ENCODE peak calls at places on chromosome 19, in nine cellular contexts. E is brain microvascular endothelial cell, Y is tibial nerve, V is testis, L is GM12878, U is MM.1S, X is left lung, S is breast epithelium, J is lower leg skin. K is an unnamed sample.

GRCh38 chr19:30056580-30056979 is 114.5 kb downstream of the URI1 start:
- DNase-seq in E (no peak), Y (no peak), V (no peak), L (no peak), U (no peak), X (no peak), S (no peak), J (no peak), K (no peak)

GRCh38 chr19:41548954-41549688 is 26.8 kb upstream of the CEACAM21 start:
- DNase-seq in E (no peak), Y (no peak), V (no peak), L (no peak), U (peak), X (no peak), S (no peak), J (no peak), K (no peak)

GRCh38 chr19:17107546-17108452 is 32.2 kb downstream of the MYO9B start:
- DNase-seq in E (peak), Y (peak), V (peak), L (no peak), U (no peak), X (peak), S (peak), J (peak), K (peak)

GRCh38 chr19:5345895-5346386 is 5.3 kb upstream of the PTPRS start:
- DNase-seq in E (peak), Y (no peak), V (no peak), L (no peak), U (no peak), X (no peak), S (no peak), J (no peak), K (peak)

GRCh38 chr19:10471909-10472308 is 31.2 kb downstream of the KEAP1 start:
- DNase-seq in E (peak), Y (no peak), V (no peak), L (no peak), U (peak), X (no peak), S (no peak), J (no peak), K (peak)

GRCh38 chr19:38684078-38684861 is 36.8 kb downstream of the ACTN4 start:
- DNase-seq in E (peak), Y (no peak), V (no peak), L (no peak), U (peak), X (no peak), S (peak), J (peak), K (peak)

GRCh38 chr19:13908674-13909073 is 2.7 kb downstream of the CC2D1A start:
- DNase-seq in E (no peak), Y (no peak), V (no peak), L (no peak), U (no peak), X (no peak), S (no peak), J (no peak), K (no peak)

GRCh38 chr19:13493516-13494310 is 12.6 kb downstream of the CACNA1A start:
- DNase-seq in E (no peak), Y (no peak), V (no peak), L (no peak), U (no peak), X (no peak), S (no peak), J (no peak), K (no peak)

GRCh38 chr19:17337675-17338439 is 504 bp downstream of the GTPBP3 start:
- DNase-seq in E (no peak), Y (no peak), V (no peak), L (no peak), U (peak), X (no peak), S (no peak), J (no peak), K (no peak)

GRCh38 chr19:58154287-58154678 is 3.7 kb upstream of the ZNF329 start:
- DNase-seq in E (peak), Y (no peak), V (peak), L (no peak), U (no peak), X (no peak), S (peak), J (no peak), K (peak)

GRCh38 chr19:15108145-15108844 is 1.1 kb downstream of the SYDE1 start:
- DNase-seq in E (no peak), Y (no peak), V (no peak), L (no peak), U (no peak), X (no peak), S (no peak), J (no peak), K (peak)

GRCh38 chr19:36973844-36974195 is 57.7 kb downstream of the ZNF568 start:
- DNase-seq in E (no peak), Y (no peak), V (no peak), L (no peak), U (no peak), X (no peak), S (no peak), J (no peak), K (no peak)

DNA sequence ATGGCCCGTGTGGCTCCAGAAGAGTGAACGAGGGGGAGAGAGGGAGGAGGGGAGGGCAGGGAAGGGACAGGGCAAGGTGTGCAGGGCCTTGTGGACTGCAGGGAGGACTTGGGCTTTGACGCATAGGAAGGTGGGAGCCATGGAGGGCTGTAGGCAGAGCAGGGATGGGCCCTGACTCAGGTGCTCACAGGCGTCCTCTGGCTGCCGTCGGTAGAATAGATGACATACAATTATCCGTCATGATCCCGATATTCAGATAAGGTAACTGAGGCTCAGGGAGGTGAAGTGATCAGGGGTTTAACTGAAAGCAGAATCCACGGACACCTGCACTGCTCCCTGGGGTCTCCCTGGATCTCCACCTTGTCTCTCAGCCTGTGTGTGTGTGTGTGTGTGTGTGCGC is 3.4 kb downstream of the C3 start:
- DNase-seq in E (no peak), Y (no peak), V (no peak), L (no peak), U (no peak), X (peak), S (no peak), J (no peak), K (no peak)
- TF ChIP-seq CTCF in E (no peak), Y (no peak), V (no peak), L (peak), U (peak), X (no peak), S (no peak), J (no peak), K (no peak)

DNA sequence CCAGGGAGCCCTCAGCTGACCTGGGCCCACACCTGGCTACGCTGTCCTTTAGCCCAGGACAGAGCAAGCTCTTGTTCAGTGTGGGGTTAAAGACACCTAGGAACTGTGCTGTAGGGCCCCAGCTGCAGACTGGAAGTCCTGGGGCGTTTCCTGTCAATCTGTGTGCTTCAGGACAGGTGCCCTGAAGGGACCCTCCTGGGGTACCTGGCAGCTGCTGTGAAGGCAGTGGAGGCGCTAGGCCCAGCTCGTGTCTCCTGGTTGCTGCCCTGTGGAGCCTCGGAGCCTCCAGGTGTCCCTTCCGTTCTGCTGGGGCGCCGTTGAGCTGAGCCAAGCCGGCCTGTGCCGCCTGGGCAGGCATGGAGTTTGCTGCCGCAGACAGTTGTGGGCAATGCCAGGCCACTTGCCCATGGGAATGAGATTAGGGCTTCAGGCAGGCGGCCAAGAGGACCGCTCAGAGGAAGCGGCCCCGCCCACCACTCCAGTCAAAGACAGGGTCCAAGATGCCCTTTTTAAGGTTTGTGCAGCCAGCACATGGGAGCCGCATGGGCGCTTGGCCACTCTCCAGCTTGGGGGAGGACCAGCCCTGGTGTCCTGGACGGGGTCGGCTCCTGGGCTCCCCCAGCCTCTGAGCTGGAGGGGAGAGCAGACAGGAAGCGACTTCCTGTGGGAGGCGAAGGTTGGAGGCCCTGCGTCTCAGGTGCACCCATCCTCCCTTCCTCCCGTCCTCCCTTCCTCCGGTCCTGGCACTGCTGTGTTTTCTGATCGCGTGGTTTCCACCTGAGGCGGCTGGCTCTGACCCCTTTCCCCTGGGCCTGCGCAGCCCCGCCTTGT is 4.0 kb downstream of the PTBP1 start:
- DNase-seq in E (no peak), Y (no peak), V (peak), L (no peak), U (no peak), X (peak), S (no peak), J (no peak), K (peak)
- H3K4me3 ChIP-seq in E (peak), Y (peak), V (no peak), L (peak), U (no peak), X (no peak), S (peak), J (no peak), K (peak)

GRCh38 chr19:1780272-1780957 is 27.1 kb downstream of the ONECUT3 start:
- DNase-seq in E (no peak), Y (no peak), V (no peak), L (no peak), U (peak), X (no peak), S (no peak), J (no peak), K (no peak)
- TF ChIP-seq CTCF in E (peak), Y (no peak), V (no peak), L (no peak), U (peak), X (no peak), S (no peak), J (no peak), K (peak)

GRCh38 chr19:52749780-52750179 is 14.9 kb upstream of the ZNF611 start:
- DNase-seq in E (no peak), Y (no peak), V (no peak), L (no peak), U (no peak), X (no peak), S (no peak), J (no peak), K (no peak)

GRCh38 chr19:52742516-52742915 is 7.7 kb upstream of the ZNF611 start:
- DNase-seq in E (no peak), Y (no peak), V (no peak), L (no peak), U (no peak), X (no peak), S (no peak), J (no peak), K (no peak)

DNA sequence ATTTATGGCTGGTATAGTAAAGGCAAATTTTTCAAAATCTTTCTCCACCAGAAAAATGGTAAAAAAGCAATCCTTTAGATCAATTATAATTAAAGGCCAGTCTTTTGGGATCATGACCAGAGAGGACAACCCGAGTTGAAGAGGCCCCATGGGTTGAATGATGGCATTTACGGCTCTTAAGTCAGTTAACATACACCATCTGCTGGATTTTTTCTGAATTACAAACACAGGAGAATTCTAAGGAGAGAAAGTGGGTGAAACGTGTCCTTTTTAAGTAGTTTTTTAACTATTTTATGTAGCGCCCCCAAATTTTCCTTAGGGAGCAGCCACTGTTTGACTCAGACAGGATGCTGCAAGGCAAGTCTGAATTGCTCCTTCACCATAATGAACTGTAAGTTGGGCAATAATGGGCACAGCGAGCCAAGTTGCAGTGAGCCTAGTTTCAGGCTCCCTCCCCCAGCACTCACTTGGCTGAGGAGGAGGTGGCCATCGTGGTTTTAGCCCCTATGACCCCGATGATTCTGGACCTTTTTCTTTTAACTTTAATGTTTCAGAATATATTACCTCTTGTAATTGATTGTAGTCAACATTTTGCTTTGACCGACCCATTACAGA is 13.6 kb upstream of the ZNF611 start:
- DNase-seq in E (no peak), Y (no peak), V (no peak), L (peak), U (no peak), X (no peak), S (no peak), J (no peak), K (peak)
- H3K4me3 ChIP-seq in E (no peak), Y (no peak), V (no peak), L (no peak), U (no peak), X (no peak), S (no peak), J (no peak), K (no peak)

DNA sequence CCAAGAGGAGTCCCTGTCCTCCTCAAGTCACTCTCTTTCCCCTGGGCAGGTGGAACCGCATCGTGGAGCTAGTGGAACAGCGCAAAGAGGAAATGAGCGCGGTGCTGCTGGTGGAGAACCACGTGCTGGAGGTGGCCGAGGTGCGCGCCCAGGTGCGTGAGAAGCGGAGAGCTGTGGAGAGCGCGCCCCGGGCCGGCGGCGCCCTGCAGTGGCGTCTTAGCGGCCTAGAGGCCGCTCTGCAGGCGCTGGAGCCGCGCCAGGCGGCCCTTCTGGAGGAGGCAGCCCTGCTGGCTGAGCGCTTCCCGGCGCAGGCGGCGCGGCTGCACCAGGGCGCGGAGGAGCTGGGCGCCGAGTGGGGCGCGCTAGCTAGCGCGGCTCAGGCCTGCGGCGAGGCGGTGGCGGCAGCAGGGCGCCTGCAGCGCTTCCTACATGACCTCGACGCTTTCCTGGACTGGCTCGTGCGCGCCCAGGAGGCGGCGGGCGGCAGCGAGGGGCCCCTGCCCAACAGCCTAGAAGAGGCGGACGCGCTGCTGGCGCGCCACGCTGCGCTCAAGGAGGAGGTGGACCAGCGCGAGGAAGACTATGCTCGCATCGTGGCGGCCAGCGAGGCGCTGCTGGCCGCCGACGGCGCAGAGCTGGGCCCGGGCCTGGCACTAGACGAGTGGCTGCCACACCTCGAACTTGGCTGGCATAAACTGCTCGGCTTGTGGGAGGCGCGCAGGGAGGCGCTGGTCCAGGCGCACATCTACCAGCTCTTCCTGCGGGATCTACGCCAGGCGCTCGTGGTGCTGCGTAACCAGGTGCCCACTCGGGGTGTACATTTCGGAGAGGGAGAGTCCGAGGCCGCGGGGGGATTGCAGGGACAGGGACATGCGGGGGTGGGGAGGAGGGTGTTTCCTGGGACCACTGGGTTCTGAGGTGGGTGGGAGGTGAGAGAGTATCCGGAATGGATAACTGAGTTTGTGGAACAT is 52.8 kb downstream of the SPTBN4 start:
- DNase-seq in E (peak), Y (no peak), V (no peak), L (no peak), U (peak), X (peak), S (no peak), J (no peak), K (no peak)
- TF ChIP-seq CTCF in E (no peak), Y (no peak), V (no peak), L (no peak), U (no peak), X (no peak), S (no peak), J (no peak), K (no peak)

GRCh38 chr19:43380008-43380407 is 26.5 kb downstream of the CD177 start:
- DNase-seq in E (no peak), Y (no peak), V (no peak), L (no peak), U (no peak), X (no peak), S (no peak), J (peak), K (no peak)
- H3K4me3 ChIP-seq in E (no peak), Y (peak), V (no peak), L (no peak), U (no peak), X (no peak), S (no peak), J (no peak), K (no peak)

DNA sequence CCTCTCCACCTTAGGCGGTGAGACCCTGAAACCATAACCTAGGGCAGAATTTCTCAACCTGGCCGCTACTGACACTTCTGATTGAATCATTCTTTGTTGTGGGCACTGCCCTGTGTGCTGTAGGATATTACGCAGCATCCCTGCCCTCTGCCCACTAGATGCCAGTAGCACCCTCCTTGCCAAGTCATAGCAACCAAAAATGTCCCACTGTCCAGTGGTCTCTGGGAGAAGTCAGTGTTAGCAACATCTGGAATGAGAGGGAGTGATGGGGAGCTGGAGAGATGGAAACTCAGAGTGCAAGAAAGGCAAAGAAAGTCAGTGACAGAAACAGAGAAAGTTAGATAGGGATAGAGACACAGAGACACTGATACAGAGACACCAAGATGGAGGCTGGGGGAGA is 13.6 kb downstream of the KLK4 start:
- DNase-seq in E (no peak), Y (no peak), V (no peak), L (no peak), U (no peak), X (no peak), S (no peak), J (no peak), K (no peak)
- TF ChIP-seq CTCF in E (no peak), Y (no peak), V (no peak), L (peak), U (no peak), X (no peak), S (no peak), J (no peak), K (no peak)

GRCh38 chr19:1673645-1674292 is 21.4 kb upstream of the TCF3 start:
- DNase-seq in E (no peak), Y (no peak), V (no peak), L (no peak), U (no peak), X (no peak), S (no peak), J (no peak), K (no peak)

GRCh38 chr19:1671716-1672037 is 19.3 kb upstream of the TCF3 start:
- DNase-seq in E (no peak), Y (no peak), V (no peak), L (no peak), U (peak), X (no peak), S (no peak), J (no peak), K (no peak)

GRCh38 chr19:1672769-1673644 is 20.6 kb upstream of the TCF3 start:
- DNase-seq in E (no peak), Y (no peak), V (no peak), L (no peak), U (no peak), X (peak), S (no peak), J (no peak), K (no peak)

GRCh38 chr19:1674293-1674679 is 21.9 kb upstream of the TCF3 start:
- DNase-seq in E (no peak), Y (no peak), V (no peak), L (no peak), U (no peak), X (no peak), S (no peak), J (no peak), K (no peak)

DNA sequence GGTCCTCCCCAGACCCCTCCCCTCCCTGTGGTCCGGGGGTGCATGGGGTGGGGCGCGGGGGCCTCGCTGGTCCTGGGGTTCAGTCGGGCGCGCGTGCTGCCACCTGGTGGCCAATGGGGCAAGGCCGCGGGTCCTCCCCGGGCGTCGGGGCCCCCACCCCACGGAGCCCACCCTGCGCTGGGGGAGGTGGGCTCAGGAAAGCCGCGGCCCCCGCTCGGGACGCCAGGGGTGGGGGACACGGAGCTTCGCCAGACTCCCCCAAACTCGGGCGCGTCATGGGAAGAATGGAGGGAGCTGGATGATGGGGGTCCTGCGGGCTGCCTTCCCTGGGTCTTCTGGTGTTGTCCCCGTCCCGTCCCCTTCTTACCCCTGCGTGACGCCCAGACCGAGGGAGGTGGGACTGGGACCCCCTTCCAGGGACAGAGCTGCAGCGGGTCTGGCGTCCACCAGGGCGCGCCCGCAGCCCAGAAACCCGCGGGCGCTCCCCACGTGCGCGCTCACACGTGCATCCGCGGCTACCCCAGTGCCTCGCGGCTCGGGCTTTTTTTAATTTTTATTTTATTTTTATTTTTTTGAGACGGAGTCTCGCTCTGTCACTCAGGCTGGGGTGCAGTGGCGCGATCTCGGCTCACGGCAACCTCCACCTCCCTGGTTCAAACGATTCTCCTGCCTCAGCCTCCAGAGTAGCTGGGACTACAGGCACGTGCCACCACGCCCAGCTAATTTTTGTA is 19.8 kb upstream of the TCF3 start:
- DNase-seq in E (no peak), Y (no peak), V (peak), L (no peak), U (peak), X (peak), S (no peak), J (no peak), K (no peak)
- H3K4me3 ChIP-seq in E (no peak), Y (peak), V (peak), L (peak), U (peak), X (no peak), S (no peak), J (no peak), K (no peak)

GRCh38 chr19:45717131-45717982 is 13.3 kb downstream of the FBXO46 start:
- DNase-seq in E (peak), Y (peak), V (peak), L (peak), U (peak), X (peak), S (peak), J (peak), K (peak)
- TF ChIP-seq CTCF in E (peak), Y (peak), V (no peak), L (peak), U (no peak), X (no peak), S (peak), J (no peak), K (peak)